ENCODE peak calls at places on chromosomes 6 and 20, in five cellular contexts. One of them, this sample, is unnamed.

GRCh38 chr6:144767066-144767465 is 481.9 kb downstream of the UTRN start:
- DNase-seq in smooth muscle cell of the brain vasculature: no peak
- DNase-seq in activated naive CD4-positive, alpha-beta T cell treated with anti-CD3 and anti-CD28 coated beads, Interleukin-2, amount 50 U/mL, for 16 hours: no peak
- DNase-seq in NCI-H1092 treated with DMSO at 0.1 percent for 48 hours: no peak
- DNase-seq in neural progenitor cell: no peak
- DNase-seq in this sample: no peak

GRCh38 chr6:39268721-39269120 is 39.4 kb upstream of the KCNK5 start:
- DNase-seq in smooth muscle cell of the brain vasculature: no peak
- DNase-seq in activated naive CD4-positive, alpha-beta T cell treated with anti-CD3 and anti-CD28 coated beads, Interleukin-2, amount 50 U/mL, for 16 hours: no peak
- DNase-seq in NCI-H1092 treated with DMSO at 0.1 percent for 48 hours: no peak
- DNase-seq in neural progenitor cell: peak; percentile 60
- DNase-seq in this sample: no peak

GRCh38 chr20:56400001-56400640 is 7.7 kb downstream of the CSTF1 start:
- DNase-seq in smooth muscle cell of the brain vasculature: peak; percentile 66
- DNase-seq in activated naive CD4-positive, alpha-beta T cell treated with anti-CD3 and anti-CD28 coated beads, Interleukin-2, amount 50 U/mL, for 16 hours: peak; percentile 59
- DNase-seq in NCI-H1092 treated with DMSO at 0.1 percent for 48 hours: peak; percentile 19
- DNase-seq in neural progenitor cell: peak; percentile 76
- DNase-seq in this sample: peak; percentile 63

GRCh38 chr6:23414204-23414501 is 711.9 kb upstream of the NRSN1 start:
- DNase-seq in smooth muscle cell of the brain vasculature: peak; percentile 21
- DNase-seq in activated naive CD4-positive, alpha-beta T cell treated with anti-CD3 and anti-CD28 coated beads, Interleukin-2, amount 50 U/mL, for 16 hours: no peak
- DNase-seq in NCI-H1092 treated with DMSO at 0.1 percent for 48 hours: peak; percentile 52
- DNase-seq in neural progenitor cell: no peak
- DNase-seq in this sample: no peak

GRCh38 chr6:112882381-112882780 is 535.3 kb downstream of the RFPL4B start:
- DNase-seq in smooth muscle cell of the brain vasculature: no peak
- DNase-seq in activated naive CD4-positive, alpha-beta T cell treated with anti-CD3 and anti-CD28 coated beads, Interleukin-2, amount 50 U/mL, for 16 hours: no peak
- DNase-seq in NCI-H1092 treated with DMSO at 0.1 percent for 48 hours: no peak
- DNase-seq in neural progenitor cell: no peak
- DNase-seq in this sample: no peak

GRCh38 chr6:13006578-13007300 is 290.2 kb downstream of the PHACTR1 start:
- DNase-seq in smooth muscle cell of the brain vasculature: no peak
- DNase-seq in activated naive CD4-positive, alpha-beta T cell treated with anti-CD3 and anti-CD28 coated beads, Interleukin-2, amount 50 U/mL, for 16 hours: no peak
- DNase-seq in NCI-H1092 treated with DMSO at 0.1 percent for 48 hours: no peak
- DNase-seq in neural progenitor cell: no peak
- DNase-seq in this sample: no peak

GRCh38 chr6:108174371-108175175 is 8.8 kb downstream of the NR2E1 start:
- DNase-seq in smooth muscle cell of the brain vasculature: no peak
- DNase-seq in activated naive CD4-positive, alpha-beta T cell treated with anti-CD3 and anti-CD28 coated beads, Interleukin-2, amount 50 U/mL, for 16 hours: peak; percentile 31
- DNase-seq in NCI-H1092 treated with DMSO at 0.1 percent for 48 hours: no peak
- DNase-seq in neural progenitor cell: peak; percentile 91
- DNase-seq in this sample: no peak

GRCh38 chr20:57654363-57654997 is 34.3 kb upstream of the ZBP1 start:
- DNase-seq in smooth muscle cell of the brain vasculature: peak; percentile 28
- DNase-seq in activated naive CD4-positive, alpha-beta T cell treated with anti-CD3 and anti-CD28 coated beads, Interleukin-2, amount 50 U/mL, for 16 hours: peak; percentile 57
- DNase-seq in NCI-H1092 treated with DMSO at 0.1 percent for 48 hours: peak; percentile 38
- DNase-seq in neural progenitor cell: peak; percentile 79
- DNase-seq in this sample: peak; percentile 60

GRCh38 chr6:91710356-91710755 is 1123.5 kb upstream of the MAP3K7 start:
- DNase-seq in smooth muscle cell of the brain vasculature: no peak
- DNase-seq in activated naive CD4-positive, alpha-beta T cell treated with anti-CD3 and anti-CD28 coated beads, Interleukin-2, amount 50 U/mL, for 16 hours: no peak
- DNase-seq in NCI-H1092 treated with DMSO at 0.1 percent for 48 hours: no peak
- DNase-seq in neural progenitor cell: no peak
- DNase-seq in this sample: peak; percentile 20

GRCh38 chr20:31671324-31671723 is 33.6 kb downstream of the COX4I2 start:
- DNase-seq in smooth muscle cell of the brain vasculature: no peak
- DNase-seq in activated naive CD4-positive, alpha-beta T cell treated with anti-CD3 and anti-CD28 coated beads, Interleukin-2, amount 50 U/mL, for 16 hours: no peak
- DNase-seq in NCI-H1092 treated with DMSO at 0.1 percent for 48 hours: no peak
- DNase-seq in neural progenitor cell: no peak
- DNase-seq in this sample: no peak

GRCh38 chr6:139625998-139626975 is 251.8 kb upstream of the CITED2 start:
- DNase-seq in smooth muscle cell of the brain vasculature: no peak
- DNase-seq in activated naive CD4-positive, alpha-beta T cell treated with anti-CD3 and anti-CD28 coated beads, Interleukin-2, amount 50 U/mL, for 16 hours: no peak
- DNase-seq in NCI-H1092 treated with DMSO at 0.1 percent for 48 hours: no peak
- DNase-seq in neural progenitor cell: no peak
- DNase-seq in this sample: no peak

GRCh38 chr20:10553326-10553984 is 118.3 kb downstream of the SLX4IP start:
- DNase-seq in smooth muscle cell of the brain vasculature: peak; percentile 78
- DNase-seq in activated naive CD4-positive, alpha-beta T cell treated with anti-CD3 and anti-CD28 coated beads, Interleukin-2, amount 50 U/mL, for 16 hours: peak; percentile 31
- DNase-seq in NCI-H1092 treated with DMSO at 0.1 percent for 48 hours: peak; percentile 55
- DNase-seq in neural progenitor cell: peak; percentile 80
- DNase-seq in this sample: peak; percentile 68

GRCh38 chr6:54846243-54846856 is at the start of gene FAM83B:
- DNase-seq in smooth muscle cell of the brain vasculature: no peak
- DNase-seq in activated naive CD4-positive, alpha-beta T cell treated with anti-CD3 and anti-CD28 coated beads, Interleukin-2, amount 50 U/mL, for 16 hours: no peak
- DNase-seq in NCI-H1092 treated with DMSO at 0.1 percent for 48 hours: no peak
- DNase-seq in neural progenitor cell: peak; percentile 71
- DNase-seq in this sample: peak; percentile 5

GRCh38 chr6:4113623-4114022 is 21.8 kb downstream of the ECI2 start:
- DNase-seq in smooth muscle cell of the brain vasculature: no peak
- DNase-seq in activated naive CD4-positive, alpha-beta T cell treated with anti-CD3 and anti-CD28 coated beads, Interleukin-2, amount 50 U/mL, for 16 hours: no peak
- DNase-seq in NCI-H1092 treated with DMSO at 0.1 percent for 48 hours: no peak
- DNase-seq in neural progenitor cell: no peak
- DNase-seq in this sample: no peak

GRCh38 chr6:9461161-9461560 is 953.7 kb downstream of the TFAP2A start:
- DNase-seq in smooth muscle cell of the brain vasculature: no peak
- DNase-seq in activated naive CD4-positive, alpha-beta T cell treated with anti-CD3 and anti-CD28 coated beads, Interleukin-2, amount 50 U/mL, for 16 hours: no peak
- DNase-seq in NCI-H1092 treated with DMSO at 0.1 percent for 48 hours: no peak
- DNase-seq in neural progenitor cell: no peak
- DNase-seq in this sample: no peak

GRCh38 chr6:136014454-136015421 is 163.2 kb downstream of the PDE7B start:
- DNase-seq in smooth muscle cell of the brain vasculature: peak; percentile 98
- DNase-seq in activated naive CD4-positive, alpha-beta T cell treated with anti-CD3 and anti-CD28 coated beads, Interleukin-2, amount 50 U/mL, for 16 hours: no peak
- DNase-seq in NCI-H1092 treated with DMSO at 0.1 percent for 48 hours: no peak
- DNase-seq in neural progenitor cell: no peak
- DNase-seq in this sample: no peak

GRCh38 chr6:37555040-37555781 is 55.5 kb upstream of the CCDC167 start:
- DNase-seq in smooth muscle cell of the brain vasculature: no peak
- DNase-seq in activated naive CD4-positive, alpha-beta T cell treated with anti-CD3 and anti-CD28 coated beads, Interleukin-2, amount 50 U/mL, for 16 hours: no peak
- DNase-seq in NCI-H1092 treated with DMSO at 0.1 percent for 48 hours: no peak
- DNase-seq in neural progenitor cell: no peak
- DNase-seq in this sample: no peak

GRCh38 chr6:35948725-35949124 is 27.8 kb upstream of the SRPK1 start:
- DNase-seq in smooth muscle cell of the brain vasculature: no peak
- DNase-seq in activated naive CD4-positive, alpha-beta T cell treated with anti-CD3 and anti-CD28 coated beads, Interleukin-2, amount 50 U/mL, for 16 hours: no peak
- DNase-seq in NCI-H1092 treated with DMSO at 0.1 percent for 48 hours: no peak
- DNase-seq in neural progenitor cell: peak; percentile 31
- DNase-seq in this sample: peak; percentile 22

GRCh38 chr6:5894357-5894756 is 112.4 kb downstream of the NRN1 start:
- DNase-seq in smooth muscle cell of the brain vasculature: no peak
- DNase-seq in activated naive CD4-positive, alpha-beta T cell treated with anti-CD3 and anti-CD28 coated beads, Interleukin-2, amount 50 U/mL, for 16 hours: no peak
- DNase-seq in NCI-H1092 treated with DMSO at 0.1 percent for 48 hours: no peak
- DNase-seq in neural progenitor cell: no peak
- DNase-seq in this sample: no peak

GRCh38 chr20:4150095-4150492 is 134.7 kb upstream of the RNF24 start:
- DNase-seq in smooth muscle cell of the brain vasculature: no peak
- DNase-seq in activated naive CD4-positive, alpha-beta T cell treated with anti-CD3 and anti-CD28 coated beads, Interleukin-2, amount 50 U/mL, for 16 hours: no peak
- DNase-seq in NCI-H1092 treated with DMSO at 0.1 percent for 48 hours: no peak
- DNase-seq in neural progenitor cell: no peak
- DNase-seq in this sample: no peak

GRCh38 chr6:158474961-158475343 is 84.9 kb upstream of the TMEM181 start:
- DNase-seq in smooth muscle cell of the brain vasculature: no peak
- DNase-seq in activated naive CD4-positive, alpha-beta T cell treated with anti-CD3 and anti-CD28 coated beads, Interleukin-2, amount 50 U/mL, for 16 hours: no peak
- DNase-seq in NCI-H1092 treated with DMSO at 0.1 percent for 48 hours: peak; percentile 87
- DNase-seq in neural progenitor cell: no peak
- DNase-seq in this sample: no peak

GRCh38 chr6:13980534-13980933 is 55.8 kb downstream of the RNF182 start:
- DNase-seq in smooth muscle cell of the brain vasculature: no peak
- DNase-seq in activated naive CD4-positive, alpha-beta T cell treated with anti-CD3 and anti-CD28 coated beads, Interleukin-2, amount 50 U/mL, for 16 hours: no peak
- DNase-seq in NCI-H1092 treated with DMSO at 0.1 percent for 48 hours: no peak
- DNase-seq in neural progenitor cell: no peak
- DNase-seq in this sample: no peak

GRCh38 chr6:138473144-138473543 is 26.1 kb downstream of the NHSL1 start:
- DNase-seq in smooth muscle cell of the brain vasculature: no peak
- DNase-seq in activated naive CD4-positive, alpha-beta T cell treated with anti-CD3 and anti-CD28 coated beads, Interleukin-2, amount 50 U/mL, for 16 hours: no peak
- DNase-seq in NCI-H1092 treated with DMSO at 0.1 percent for 48 hours: no peak
- DNase-seq in neural progenitor cell: no peak
- DNase-seq in this sample: no peak

GRCh38 chr20:63255911-63256704 is 1.8 kb upstream of the NKAIN4 start:
- DNase-seq in smooth muscle cell of the brain vasculature: no peak
- DNase-seq in activated naive CD4-positive, alpha-beta T cell treated with anti-CD3 and anti-CD28 coated beads, Interleukin-2, amount 50 U/mL, for 16 hours: no peak
- DNase-seq in NCI-H1092 treated with DMSO at 0.1 percent for 48 hours: no peak
- DNase-seq in neural progenitor cell: no peak
- DNase-seq in this sample: no peak

GRCh38 chr20:6008254-6008653 is 45.6 kb downstream of the LRRN4 start:
- DNase-seq in smooth muscle cell of the brain vasculature: no peak
- DNase-seq in activated naive CD4-positive, alpha-beta T cell treated with anti-CD3 and anti-CD28 coated beads, Interleukin-2, amount 50 U/mL, for 16 hours: no peak
- DNase-seq in NCI-H1092 treated with DMSO at 0.1 percent for 48 hours: no peak
- DNase-seq in neural progenitor cell: peak; percentile 16
- DNase-seq in this sample: no peak

GRCh38 chr6:39342692-39343460 is 20.4 kb upstream of the KCNK16 start:
- DNase-seq in smooth muscle cell of the brain vasculature: no peak
- DNase-seq in activated naive CD4-positive, alpha-beta T cell treated with anti-CD3 and anti-CD28 coated beads, Interleukin-2, amount 50 U/mL, for 16 hours: no peak
- DNase-seq in NCI-H1092 treated with DMSO at 0.1 percent for 48 hours: peak; percentile 41
- DNase-seq in neural progenitor cell: no peak
- DNase-seq in this sample: no peak

GRCh38 chr6:105077592-105078463 is 102.0 kb downstream of the POPDC3 start:
- DNase-seq in smooth muscle cell of the brain vasculature: peak; percentile 43
- DNase-seq in activated naive CD4-positive, alpha-beta T cell treated with anti-CD3 and anti-CD28 coated beads, Interleukin-2, amount 50 U/mL, for 16 hours: no peak
- DNase-seq in NCI-H1092 treated with DMSO at 0.1 percent for 48 hours: peak; percentile 24
- DNase-seq in neural progenitor cell: peak; percentile 50
- DNase-seq in this sample: no peak

GRCh38 chr20:47306755-47307370 is 49.6 kb downstream of the ZMYND8 start:
- DNase-seq in smooth muscle cell of the brain vasculature: no peak
- DNase-seq in activated naive CD4-positive, alpha-beta T cell treated with anti-CD3 and anti-CD28 coated beads, Interleukin-2, amount 50 U/mL, for 16 hours: no peak
- DNase-seq in NCI-H1092 treated with DMSO at 0.1 percent for 48 hours: no peak
- DNase-seq in neural progenitor cell: no peak
- DNase-seq in this sample: no peak

GRCh38 chr20:59988141-59988540 is 29.9 kb downstream of the CDH26 start:
- DNase-seq in smooth muscle cell of the brain vasculature: no peak
- DNase-seq in activated naive CD4-positive, alpha-beta T cell treated with anti-CD3 and anti-CD28 coated beads, Interleukin-2, amount 50 U/mL, for 16 hours: no peak
- DNase-seq in NCI-H1092 treated with DMSO at 0.1 percent for 48 hours: no peak
- DNase-seq in neural progenitor cell: no peak
- DNase-seq in this sample: no peak

GRCh38 chr20:41436679-41437078 is 70.1 kb upstream of the EMILIN3 start:
- DNase-seq in smooth muscle cell of the brain vasculature: no peak
- DNase-seq in activated naive CD4-positive, alpha-beta T cell treated with anti-CD3 and anti-CD28 coated beads, Interleukin-2, amount 50 U/mL, for 16 hours: no peak
- DNase-seq in NCI-H1092 treated with DMSO at 0.1 percent for 48 hours: no peak
- DNase-seq in neural progenitor cell: no peak
- DNase-seq in this sample: no peak

GRCh38 chr20:14984768-14985622 is 647.6 kb upstream of the FLRT3 start:
- DNase-seq in smooth muscle cell of the brain vasculature: no peak
- DNase-seq in activated naive CD4-positive, alpha-beta T cell treated with anti-CD3 and anti-CD28 coated beads, Interleukin-2, amount 50 U/mL, for 16 hours: no peak
- DNase-seq in NCI-H1092 treated with DMSO at 0.1 percent for 48 hours: no peak
- DNase-seq in neural progenitor cell: no peak
- DNase-seq in this sample: no peak

GRCh38 chr6:143329323-143329722 is 121.2 kb downstream of the ADAT2 start:
- DNase-seq in smooth muscle cell of the brain vasculature: no peak
- DNase-seq in activated naive CD4-positive, alpha-beta T cell treated with anti-CD3 and anti-CD28 coated beads, Interleukin-2, amount 50 U/mL, for 16 hours: no peak
- DNase-seq in NCI-H1092 treated with DMSO at 0.1 percent for 48 hours: no peak
- DNase-seq in neural progenitor cell: no peak
- DNase-seq in this sample: no peak

GRCh38 chr6:160103825-160104100 is 17.9 kb upstream of the SLC22A1 start:
- DNase-seq in smooth muscle cell of the brain vasculature: no peak
- DNase-seq in activated naive CD4-positive, alpha-beta T cell treated with anti-CD3 and anti-CD28 coated beads, Interleukin-2, amount 50 U/mL, for 16 hours: no peak
- DNase-seq in NCI-H1092 treated with DMSO at 0.1 percent for 48 hours: no peak
- DNase-seq in neural progenitor cell: no peak
- DNase-seq in this sample: no peak

GRCh38 chr6:53892707-53893106 is 97.9 kb downstream of the LRRC1 start:
- DNase-seq in smooth muscle cell of the brain vasculature: no peak
- DNase-seq in activated naive CD4-positive, alpha-beta T cell treated with anti-CD3 and anti-CD28 coated beads, Interleukin-2, amount 50 U/mL, for 16 hours: no peak
- DNase-seq in NCI-H1092 treated with DMSO at 0.1 percent for 48 hours: no peak
- DNase-seq in neural progenitor cell: no peak
- DNase-seq in this sample: no peak

GRCh38 chr6:165744515-165745228 is 81.6 kb upstream of the PDE10A start:
- DNase-seq in smooth muscle cell of the brain vasculature: no peak
- DNase-seq in activated naive CD4-positive, alpha-beta T cell treated with anti-CD3 and anti-CD28 coated beads, Interleukin-2, amount 50 U/mL, for 16 hours: no peak
- DNase-seq in NCI-H1092 treated with DMSO at 0.1 percent for 48 hours: no peak
- DNase-seq in neural progenitor cell: no peak
- DNase-seq in this sample: no peak

GRCh38 chr6:114084327-114084890 is 113.5 kb upstream of the HDAC2 start:
- DNase-seq in smooth muscle cell of the brain vasculature: no peak
- DNase-seq in activated naive CD4-positive, alpha-beta T cell treated with anti-CD3 and anti-CD28 coated beads, Interleukin-2, amount 50 U/mL, for 16 hours: no peak
- DNase-seq in NCI-H1092 treated with DMSO at 0.1 percent for 48 hours: no peak
- DNase-seq in neural progenitor cell: no peak
- DNase-seq in this sample: no peak

GRCh38 chr20:63031251-63032014 is 24.7 kb upstream of the BHLHE23 start:
- DNase-seq in smooth muscle cell of the brain vasculature: no peak
- DNase-seq in activated naive CD4-positive, alpha-beta T cell treated with anti-CD3 and anti-CD28 coated beads, Interleukin-2, amount 50 U/mL, for 16 hours: peak; percentile 9
- DNase-seq in NCI-H1092 treated with DMSO at 0.1 percent for 48 hours: no peak
- DNase-seq in neural progenitor cell: no peak
- DNase-seq in this sample: no peak

GRCh38 chr20:59666586-59666985 is 62.2 kb downstream of the PHACTR3 start:
- DNase-seq in smooth muscle cell of the brain vasculature: no peak
- DNase-seq in activated naive CD4-positive, alpha-beta T cell treated with anti-CD3 and anti-CD28 coated beads, Interleukin-2, amount 50 U/mL, for 16 hours: no peak
- DNase-seq in NCI-H1092 treated with DMSO at 0.1 percent for 48 hours: no peak
- DNase-seq in neural progenitor cell: no peak
- DNase-seq in this sample: no peak

GRCh38 chr20:21156266-21156665 is 30.4 kb downstream of the KIZ start:
- DNase-seq in smooth muscle cell of the brain vasculature: no peak
- DNase-seq in activated naive CD4-positive, alpha-beta T cell treated with anti-CD3 and anti-CD28 coated beads, Interleukin-2, amount 50 U/mL, for 16 hours: no peak
- DNase-seq in NCI-H1092 treated with DMSO at 0.1 percent for 48 hours: no peak
- DNase-seq in neural progenitor cell: no peak
- DNase-seq in this sample: no peak

GRCh38 chr6:118372413-118372812 is 175.7 kb upstream of the PLN start:
- DNase-seq in smooth muscle cell of the brain vasculature: no peak
- DNase-seq in activated naive CD4-positive, alpha-beta T cell treated with anti-CD3 and anti-CD28 coated beads, Interleukin-2, amount 50 U/mL, for 16 hours: no peak
- DNase-seq in NCI-H1092 treated with DMSO at 0.1 percent for 48 hours: no peak
- DNase-seq in neural progenitor cell: no peak
- DNase-seq in this sample: peak; percentile 49

This sample was measured in BE2C.